ENCODE peak calls at places on chromosomes 12 and 14, in eight cellular contexts. D is astrocyte, C is esophagus squamous epithelium, K is Panc1, Z is HFF-Myc, R is lower leg skin, T is mesendoderm, H is heart right ventricle. S is an unnamed sample.

GRCh38 chr12:93970892-93971688 is 177.3 kb upstream of the PLXNC1 start:
- DNase-seq in H (no peak), R (no peak), Z (no peak), C (no peak), T (no peak), K (no peak), D (no peak), S (no peak)

GRCh38 chr14:68113328-68113930 is 293.9 kb downstream of the RAD51B start:
- DNase-seq in K (no peak), D (no peak), Z (no peak), H (no peak), R (no peak), C (no peak), T (peak), S (peak)

GRCh38 chr12:133135747-133136146 is 5.3 kb downstream of the ZNF10 start:
- DNase-seq in C (no peak), Z (no peak), R (no peak), T (no peak), D (no peak), H (no peak), K (no peak), S (no peak)

GRCh38 chr14:99012703-99013102 is 259.3 kb downstream of the BCL11B start:
- DNase-seq in R (no peak), K (no peak), Z (no peak), C (no peak), T (no peak), H (no peak), D (no peak), S (no peak)

GRCh38 chr12:32644455-32644854 is 34.6 kb upstream of the DNM1L start:
- DNase-seq in R (no peak), Z (no peak), H (no peak), C (no peak), D (peak), T (no peak), K (no peak), S (peak)

GRCh38 chr12:50317198-50317597 is 33.9 kb upstream of the LIMA1 start:
- DNase-seq in H (no peak), R (no peak), D (no peak), T (no peak), Z (no peak), C (no peak), K (no peak), S (peak)

GRCh38 chr14:73285979-73286378 is 48.7 kb downstream of the PAPLN start:
- DNase-seq in Z (no peak), T (no peak), H (no peak), D (no peak), K (no peak), C (no peak), R (no peak), S (no peak)

GRCh38 chr12:78177298-78177697 is 346.6 kb downstream of the NAV3 start:
- DNase-seq in R (no peak), D (no peak), C (no peak), T (no peak), K (no peak), H (no peak), Z (no peak), S (no peak)

GRCh38 chr12:15679146-15679545 is 110.0 kb downstream of the EPS8 start:
- DNase-seq in H (no peak), Z (no peak), C (no peak), R (no peak), D (peak), T (no peak), K (no peak), S (no peak)

GRCh38 chr14:70871863-70872677 is 35.2 kb upstream of the PCNX1 start:
- DNase-seq in R (no peak), Z (no peak), C (no peak), T (no peak), K (no peak), D (no peak), H (no peak), S (no peak)

GRCh38 chr14:72679106-72679505 is 214.8 kb downstream of the DPF3 start:
- DNase-seq in Z (no peak), K (no peak), C (no peak), D (peak), R (no peak), H (peak), T (no peak), S (peak)

GRCh38 chr14:70856851-70857498 is 47.7 kb upstream of the MAP3K9 start:
- DNase-seq in R (no peak), H (no peak), K (no peak), C (no peak), D (peak), T (no peak), Z (peak), S (peak)

GRCh38 chr12:14630793-14631192 is 63.1 kb upstream of the PLBD1 start:
- DNase-seq in K (no peak), Z (no peak), D (no peak), T (peak), R (no peak), H (no peak), C (no peak), S (no peak)

GRCh38 chr14:27184371-27184901 is 586.6 kb upstream of the NOVA1 start:
- DNase-seq in R (no peak), H (no peak), T (no peak), K (no peak), D (peak), Z (no peak), C (no peak), S (peak)

GRCh38 chr12:40152783-40153383 is 47.0 kb upstream of the SLC2A13 start:
- DNase-seq in T (peak), K (peak), D (peak), R (peak), C (no peak), H (peak), Z (peak), S (peak)

GRCh38 chr14:34064349-34064748 is 113.5 kb upstream of the EGLN3 start:
- DNase-seq in K (no peak), D (peak), R (peak), T (no peak), H (peak), Z (no peak), C (no peak), S (peak)

GRCh38 chr14:66495214-66496098 is 9.3 kb downstream of the CCDC196 start:
- DNase-seq in D (peak), T (peak), R (peak), H (peak), Z (peak), K (no peak), C (no peak), S (peak)

GRCh38 chr14:95818581-95818980 is 58.1 kb upstream of the TUNAR start:
- DNase-seq in H (no peak), R (no peak), D (no peak), K (no peak), C (no peak), Z (no peak), T (no peak), S (no peak)

GRCh38 chr12:89783321-89784060 is 74.9 kb upstream of the ATP2B1 start:
- DNase-seq in T (no peak), H (peak), C (no peak), Z (no peak), D (peak), K (no peak), R (no peak), S (peak)

GRCh38 chr12:41264281-41264680 is 76.2 kb downstream of the PDZRN4 start:
- DNase-seq in C (no peak), K (no peak), D (no peak), T (no peak), Z (no peak), R (no peak), H (no peak), S (peak)

GRCh38 chr14:100530270-100531072 is 56.7 kb downstream of the BEGAIN start:
- DNase-seq in T (no peak), R (no peak), D (no peak), C (no peak), H (peak), Z (no peak), K (no peak), S (no peak)

GRCh38 chr12:132950844-132951535 is 5.1 kb downstream of the ZNF605 start:
- DNase-seq in T (no peak), D (no peak), H (no peak), K (no peak), Z (no peak), R (no peak), C (no peak), S (no peak)

GRCh38 chr14:61108742-61109141 is 127.7 kb downstream of the SLC38A6 start:
- DNase-seq in D (no peak), Z (no peak), R (no peak), C (no peak), K (no peak), T (no peak), H (no peak), S (no peak)

GRCh38 chr12:2456122-2456812 is 338.5 kb upstream of the FKBP4 start:
- DNase-seq in K (no peak), Z (no peak), D (no peak), H (no peak), R (no peak), C (no peak), T (no peak), S (no peak)

GRCh38 chr14:102539544-102540309 is 30.2 kb upstream of the ANKRD9 start:
- DNase-seq in K (no peak), H (peak), T (no peak), R (no peak), C (no peak), Z (peak), D (peak), S (peak)
- H3K4me3 ChIP-seq in K (no peak), H (no peak), T (no peak), R (no peak), C (no peak), Z (no peak), D (no peak), S (no peak)

DNA sequence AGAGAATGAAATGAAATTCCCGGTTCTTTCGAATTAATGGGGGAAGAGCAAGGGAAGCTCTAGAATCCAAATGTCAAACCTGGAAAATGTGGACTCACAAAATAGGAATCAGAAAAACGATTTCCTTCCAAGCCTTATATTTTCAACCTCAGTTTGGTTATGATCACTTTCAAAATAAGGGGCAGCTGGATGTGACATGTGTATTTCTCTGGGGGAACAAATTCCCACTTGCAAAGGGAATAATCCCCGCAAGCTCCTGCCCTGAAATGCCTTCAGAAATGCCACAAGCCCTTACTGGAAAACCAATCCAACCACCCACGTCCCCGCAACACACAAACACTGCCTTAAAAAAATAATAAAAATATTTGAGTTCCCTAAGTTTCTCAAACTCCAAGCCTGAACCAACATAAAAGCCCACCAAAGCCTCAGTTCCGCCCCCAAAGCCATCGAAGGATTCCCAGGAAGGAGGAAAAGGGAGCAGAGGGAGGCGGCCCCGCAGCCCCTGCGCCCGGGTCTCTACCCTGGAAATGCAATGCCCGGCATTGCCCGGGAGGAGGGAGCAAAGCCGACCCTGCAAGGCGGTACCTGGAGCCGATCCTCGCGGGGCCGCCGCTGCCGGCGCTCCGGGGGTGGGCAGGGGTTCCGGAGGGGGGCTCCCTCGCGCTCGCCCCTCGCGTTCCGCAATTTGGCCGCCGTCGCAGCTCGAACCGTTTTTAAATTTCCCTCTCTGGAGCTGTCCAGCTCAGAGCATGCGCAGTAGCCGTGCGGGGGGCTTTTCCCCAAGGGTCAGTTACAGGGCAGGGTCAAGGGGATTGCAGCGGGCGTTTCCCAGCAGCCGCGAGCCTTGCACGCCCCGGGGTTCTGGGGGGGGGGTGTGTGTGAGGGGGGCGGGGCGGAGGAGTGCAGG is at the start of gene FOXN4:
- DNase-seq in Z (no peak), R (no peak), K (no peak), C (no peak), T (peak), H (no peak), D (no peak), S (no peak)
- H3K4me3 ChIP-seq in Z (no peak), R (peak), K (peak), C (peak), T (peak), H (peak), D (no peak), S (no peak)

DNA sequence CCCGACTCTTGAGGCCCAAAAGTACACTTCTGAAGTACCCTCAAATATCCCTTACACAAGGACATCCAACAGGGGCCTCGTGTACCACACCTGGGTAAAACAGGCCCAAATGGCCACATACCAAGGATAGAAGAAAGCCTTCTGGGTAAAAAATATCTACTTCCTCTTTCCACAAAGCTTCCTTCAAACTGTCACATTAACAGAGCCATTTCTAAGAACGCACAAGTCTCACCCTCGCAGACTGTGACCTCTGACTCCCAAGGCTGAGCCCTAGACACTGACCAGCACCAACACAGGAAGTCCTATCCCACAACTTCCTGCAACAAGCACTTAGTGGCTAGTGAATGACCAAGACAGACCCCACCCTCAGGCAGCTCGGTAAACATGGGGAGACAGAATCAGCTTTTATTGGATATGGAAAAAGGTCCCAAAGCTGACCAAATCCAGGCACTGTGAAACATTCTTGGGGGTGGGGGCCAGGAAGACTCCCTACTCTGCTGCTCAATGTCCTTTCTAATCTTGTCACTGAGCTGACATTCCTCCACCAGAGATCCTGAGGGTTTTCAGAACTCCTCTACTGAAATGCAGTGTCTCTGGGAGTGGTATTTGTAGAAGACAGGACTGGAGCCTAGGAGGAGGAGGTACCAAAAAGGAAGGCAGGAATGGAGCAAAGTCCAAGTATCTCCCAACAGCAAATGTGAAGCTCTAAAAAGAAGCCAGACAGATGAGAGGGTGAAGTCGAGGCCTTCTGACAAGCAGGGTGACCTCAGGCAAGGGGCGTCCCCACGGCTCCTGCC is 15.9 kb downstream of the KCTD10 start:
- DNase-seq in H (peak), R (no peak), C (no peak), K (no peak), T (peak), Z (no peak), D (peak), S (peak)
- H3K4me3 ChIP-seq in H (no peak), R (no peak), C (no peak), K (no peak), T (no peak), Z (peak), D (no peak), S (no peak)

DNA sequence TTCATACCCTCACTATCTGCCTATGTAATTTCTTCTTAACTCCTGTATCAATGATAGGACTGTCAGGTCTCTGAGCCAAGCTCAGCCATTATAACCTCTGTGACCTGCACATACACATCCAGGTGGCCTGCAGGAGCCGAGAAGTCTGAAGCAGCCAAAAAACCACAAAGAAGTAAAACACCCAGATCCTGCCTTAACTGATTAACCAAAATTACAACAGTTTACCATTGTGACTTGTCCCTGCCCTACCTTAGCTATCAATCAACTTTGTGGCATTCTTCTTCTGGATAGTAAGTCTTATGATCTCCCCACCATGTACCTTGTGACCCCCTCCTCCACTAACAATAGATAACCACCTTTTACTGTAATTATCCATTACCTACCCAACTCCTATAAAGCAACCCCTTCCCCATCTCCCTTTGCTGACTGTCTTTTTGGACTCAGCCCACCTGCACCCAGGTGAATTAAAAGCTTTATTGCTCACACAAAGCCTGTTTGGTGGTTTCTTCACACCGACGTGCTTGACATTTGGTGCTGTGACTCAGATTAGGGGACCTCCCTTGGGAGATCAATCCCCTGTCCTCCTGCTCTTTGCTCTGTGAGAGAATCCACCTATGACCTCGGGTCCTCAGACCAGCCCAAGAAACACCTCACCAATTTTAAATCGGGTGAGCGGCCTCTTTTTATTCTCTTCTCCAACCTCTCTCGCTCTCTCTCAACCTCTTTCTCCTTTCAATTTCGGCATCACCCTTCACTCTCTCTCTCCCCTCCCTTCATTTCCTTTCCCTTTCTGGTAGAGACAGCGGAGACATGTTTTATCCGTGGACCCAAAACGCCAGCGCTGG is 11.5 kb upstream of the LGMN start:
- DNase-seq in H (no peak), T (no peak), Z (no peak), K (no peak), C (no peak), D (no peak), R (no peak), S (no peak)
- H3K4me3 ChIP-seq in H (no peak), T (no peak), Z (no peak), K (no peak), C (no peak), D (no peak), R (no peak), S (no peak)

DNA sequence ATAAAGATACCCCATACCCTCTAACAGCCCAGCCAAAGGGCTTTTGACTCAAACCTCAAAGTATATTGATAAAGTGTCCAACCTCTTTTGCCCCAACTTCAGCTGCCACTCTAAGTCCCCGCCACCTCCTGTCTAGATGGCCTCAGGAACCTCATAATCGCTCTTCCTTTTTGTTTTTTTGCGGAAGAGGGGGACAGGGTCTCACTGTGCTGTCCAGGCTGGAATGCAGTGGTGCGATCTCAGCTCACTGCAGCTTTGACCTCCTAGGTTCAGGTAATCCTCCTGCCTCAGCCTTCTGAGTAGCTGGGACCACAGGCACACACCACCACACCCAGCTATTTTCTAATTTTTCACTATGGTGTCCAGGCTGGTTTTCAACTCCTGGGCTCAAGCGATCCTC is 60.3 kb downstream of the STX2 start:
- DNase-seq in C (no peak), H (no peak), D (no peak), T (no peak), R (no peak), K (no peak), Z (no peak), S (no peak)
- H3K4me3 ChIP-seq in C (no peak), H (no peak), D (no peak), T (no peak), R (no peak), K (no peak), Z (no peak), S (no peak)

DNA sequence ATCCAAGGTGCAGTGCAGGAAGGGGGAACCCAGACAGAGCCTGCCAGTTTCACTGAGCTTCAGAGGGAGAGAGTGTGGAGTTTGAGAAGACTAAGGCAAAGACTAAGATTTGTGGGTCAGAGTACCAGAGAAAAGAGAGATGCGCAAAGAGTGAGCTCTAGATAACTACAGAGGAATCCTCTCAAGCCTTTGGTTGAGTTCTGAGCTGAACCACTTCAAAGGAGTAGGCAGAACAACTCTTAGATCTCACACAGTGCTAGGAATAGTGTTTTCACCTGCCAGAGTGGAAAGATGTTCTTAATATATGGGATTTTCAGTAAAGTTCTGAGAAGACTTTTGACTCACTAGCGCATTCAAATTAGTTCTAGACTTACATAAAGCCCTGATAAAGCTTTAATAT is 10.7 kb upstream of the M6PR start:
- DNase-seq in R (no peak), Z (no peak), K (no peak), T (no peak), H (no peak), C (no peak), D (no peak), S (no peak)
- H3K4me3 ChIP-seq in R (no peak), Z (no peak), K (no peak), T (no peak), H (no peak), C (no peak), D (no peak), S (no peak)

DNA sequence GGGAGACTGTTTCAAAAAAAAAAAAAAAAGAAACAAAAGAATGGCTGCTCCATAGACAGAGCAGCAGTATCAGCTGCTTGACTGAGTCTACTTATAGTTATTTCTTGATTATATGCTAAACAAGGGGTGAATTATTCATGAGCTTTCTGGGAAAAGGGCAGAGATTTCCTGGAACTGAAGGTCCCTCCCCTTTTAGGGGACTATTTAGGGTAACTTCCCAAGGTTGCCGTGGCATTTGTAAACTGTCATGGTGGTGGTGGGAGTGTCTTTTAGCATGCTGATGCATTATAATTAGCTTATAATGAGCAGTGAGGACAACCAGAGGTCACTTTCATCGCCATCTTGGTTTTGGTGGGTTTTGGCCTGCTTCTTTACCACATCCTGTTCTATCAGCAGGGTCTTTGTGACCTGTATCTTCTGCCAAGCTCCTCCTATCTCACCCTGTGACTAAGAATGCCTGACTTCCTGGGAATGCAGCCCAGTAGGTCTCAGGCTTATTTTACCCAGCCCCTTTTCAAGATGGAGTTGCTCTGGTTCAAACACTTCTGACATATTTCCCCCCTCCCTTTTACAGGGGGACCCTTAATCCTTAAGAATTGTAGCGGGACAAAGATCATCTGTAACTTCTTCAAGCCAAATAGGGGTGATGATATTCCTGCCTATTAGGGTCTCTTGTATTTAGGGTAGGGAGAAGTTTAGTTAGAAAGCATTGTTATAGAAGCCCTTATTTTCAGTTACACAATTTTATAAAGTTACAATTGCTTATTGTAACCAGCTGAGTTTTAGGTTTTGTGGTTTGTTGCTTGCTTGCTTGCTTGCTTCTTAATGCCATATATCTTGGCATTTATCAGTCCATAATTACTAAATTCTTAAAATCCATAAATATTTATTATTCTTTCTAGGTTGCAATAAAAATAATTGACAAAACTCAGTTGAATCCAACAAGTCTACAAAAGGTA is 42.5 kb downstream of the MARK3 start:
- DNase-seq in K (no peak), H (peak), C (no peak), Z (peak), T (peak), R (no peak), D (peak), S (peak)
- H3K4me3 ChIP-seq in K (no peak), H (no peak), C (no peak), Z (no peak), T (no peak), R (no peak), D (no peak), S (no peak)

S was measured in fibroblast of pulmonary artery.